ENCODE peak calls at places on chromosomes 13 and 19, in nine cellular contexts. F is NCI-H446 treated with DMSO at 0.1 percent for 48 hours, I is A172, V is HCEC 1CT, X is T-helper 1 cell, C is nucleus accumbens, H is dermis blood vessel endothelial cell, Z is COR-L47, O is T-helper 2 cell. E is an unnamed sample.

GRCh38 chr13:79365981-79366380 is 40.1 kb downstream of the RBM26 start:
- DNase-seq in O (no peak), I (no peak), Z (no peak), C (no peak), V (no peak), F (no peak), X (no peak), H (no peak), E (no peak)

GRCh38 chr19:11384778-11385129 is 640 bp upstream of the EPOR start:
- DNase-seq in X (no peak), V (no peak), C (no peak), O (no peak), I (no peak), F (no peak), H (no peak), Z (no peak), E (no peak)

GRCh38 chr13:34864650-34865049 is 77.4 kb upstream of the NBEA start:
- DNase-seq in Z (no peak), O (no peak), F (peak), I (peak), X (no peak), V (no peak), C (no peak), H (no peak), E (peak)

GRCh38 chr19:51777570-51778460 is 16.8 kb downstream of the FPR2 start:
- DNase-seq in V (peak), I (peak), X (peak), O (no peak), H (peak), Z (peak), C (peak), F (peak), E (peak)

GRCh38 chr13:76677047-76677446 is 209.2 kb downstream of the KCTD12 start:
- DNase-seq in X (no peak), O (no peak), F (no peak), Z (no peak), V (peak), H (no peak), I (no peak), C (no peak), E (no peak)

GRCh38 chr19:48989701-48990291 is 3.3 kb downstream of the GYS1 start:
- DNase-seq in C (peak), F (no peak), X (no peak), Z (no peak), V (no peak), O (no peak), H (no peak), I (no peak), E (no peak)

GRCh38 chr19:7636691-7637373 is at the start of gene STXBP2:
- DNase-seq in V (no peak), H (peak), Z (peak), C (no peak), O (peak), F (no peak), X (peak), I (no peak), E (peak)

GRCh38 chr19:33809960-33810359 is 13.3 kb downstream of the KCTD15 start:
- DNase-seq in I (no peak), X (no peak), F (no peak), Z (no peak), H (peak), V (no peak), O (no peak), C (no peak), E (no peak)

GRCh38 chr19:48695743-48696352 is at the start of gene FUT2:
- DNase-seq in O (no peak), X (no peak), C (no peak), H (no peak), Z (peak), F (no peak), I (no peak), V (no peak), E (peak)

GRCh38 chr19:53357821-53358581 is 7.5 kb upstream of the ZNF525 start:
- DNase-seq in V (no peak), C (no peak), Z (no peak), X (no peak), F (no peak), H (no peak), O (no peak), I (no peak), E (no peak)

GRCh38 chr19:39506944-39507714 is 7.8 kb upstream of the SELENOV start:
- DNase-seq in V (no peak), X (peak), Z (peak), C (no peak), F (peak), O (peak), I (no peak), H (peak), E (peak)

GRCh38 chr19:56118666-56119584 is 2.2 kb downstream of the ZNF787 start:
- DNase-seq in V (no peak), C (no peak), O (no peak), Z (no peak), F (no peak), X (no peak), H (no peak), I (no peak), E (no peak)